ENCODE peak calls at places on chromosomes 4 and X, in five cellular contexts. T is SHP77 treated with DMSO at 0.1 percent for 48 hours; F is CD4-positive, CD25-positive, alpha-beta regulatory T cell; A is adrenal gland; R is G401. S is an unnamed sample.

GRCh38 chr4:150501019-150501727 is 80.8 kb upstream of the MAB21L2 start:
- DNase-seq in F (no peak), R (no peak), A (no peak), T (no peak), S (peak)

GRCh38 chr4:57109847-57110634 is at the start of gene IGFBP7:
- DNase-seq in F (no peak), T (no peak), A (peak), R (no peak), S (peak)

GRCh38 chrX:69014200-69014599 is 151.1 kb downstream of the PJA1 start:
- DNase-seq in R (no peak), F (no peak), A (no peak), T (no peak), S (peak)

GRCh38 chr4:132344924-132345828 is 803.9 kb upstream of the PCDH10 start:
- DNase-seq in R (no peak), F (no peak), A (no peak), T (no peak), S (no peak)

GRCh38 chrX:19715711-19716638 is 171.4 kb downstream of the SH3KBP1 start:
- DNase-seq in T (no peak), A (no peak), R (no peak), F (no peak), S (no peak)

GRCh38 chr4:96598465-96598864 is 758.6 kb downstream of the PDHA2 start:
- DNase-seq in R (no peak), F (no peak), T (no peak), A (no peak), S (no peak)

GRCh38 chr4:10050171-10051120 is 29.1 kb upstream of the SLC2A9 start:
- DNase-seq in A (no peak), F (no peak), R (no peak), T (no peak), S (no peak)

GRCh38 chr4:16418814-16419213 is 192.5 kb upstream of the TAPT1 start:
- DNase-seq in F (no peak), A (no peak), T (no peak), R (no peak), S (no peak)

GRCh38 chr4:185232370-185232769 is 23.0 kb downstream of the SNX25 start:
- DNase-seq in T (no peak), R (no peak), F (no peak), A (no peak), S (no peak)